ENCODE peak calls at places on chromosomes 16 and 17, in nine cellular contexts. A is HTR-8/SVneo, R is lower lobe of right lung, E is fibroblast of pulmonary artery, J is esophagus squamous epithelium, K is A549, M is cardiac fibroblast, U is M059J, L is choroid plexus epithelial cell. T is an unnamed sample.
A peak's percentile ranks its signal among the peaks of the same experiment; 100 is the strongest.

GRCh38 chr17:10155334-10156081 is 42.9 kb downstream of the GAS7 start:
- DNase-seq in A (no peak), R (no peak), E (no peak), J (no peak), K (no peak), M (peak; percentile 54), U (peak; percentile 16), L (peak; percentile 68), T (no peak)

GRCh38 chr16:56625943-56626654 is 518 bp downstream of the MT1E start:
- DNase-seq in A (no peak), R (no peak), E (peak; percentile 79), J (no peak), K (no peak), M (peak; percentile 87), U (peak; percentile 63), L (peak; percentile 83), T (no peak)

GRCh38 chr17:4433515-4434031 is at the start of gene SPNS3:
- DNase-seq in A (no peak), R (no peak), E (no peak), J (no peak), K (no peak), M (no peak), U (no peak), L (no peak), T (peak; percentile 52)

GRCh38 chr17:79921411-79922160 is 82.3 kb upstream of the CBX4 start:
- DNase-seq in A (no peak), R (no peak), E (no peak), J (no peak), K (no peak), M (no peak), U (no peak), L (no peak), T (peak; percentile 77)

GRCh38 chr16:58236831-58237230 is 38.9 kb upstream of the CSNK2A2 start:
- DNase-seq in A (no peak), R (no peak), E (no peak), J (no peak), K (no peak), M (no peak), U (no peak), L (no peak), T (no peak)

GRCh38 chr17:5651348-5651747 is 67.0 kb upstream of the NLRP1 start:
- DNase-seq in A (no peak), R (no peak), E (no peak), J (no peak), K (no peak), M (no peak), U (no peak), L (no peak), T (no peak)

GRCh38 chr17:40433551-40434384 is 9.5 kb upstream of the IGFBP4 start:
- DNase-seq in A (no peak), R (no peak), E (peak; percentile 36), J (no peak), K (no peak), M (peak; percentile 28), U (no peak), L (peak; percentile 31), T (no peak)

GRCh38 chr17:38326996-38327792 is 16.6 kb downstream of the GPR179 start:
- DNase-seq in A (no peak), R (no peak), E (peak; percentile 15), J (no peak), K (no peak), M (peak; percentile 30), U (no peak), L (peak; percentile 11), T (no peak)

GRCh38 chr17:59371426-59372099 is 40.1 kb downstream of the YPEL2 start:
- DNase-seq in A (no peak), R (no peak), E (peak; percentile 44), J (no peak), K (no peak), M (peak; percentile 54), U (no peak), L (peak; percentile 89), T (no peak)

GRCh38 chr16:10609410-10609774 is 29.0 kb upstream of the EMP2 start:
- DNase-seq in A (peak; percentile 66), R (no peak), E (peak; percentile 69), J (no peak), K (no peak), M (peak; percentile 70), U (peak; percentile 56), L (peak; percentile 68), T (no peak)

GRCh38 chr16:85075236-85075924 is 36.9 kb downstream of the CIBAR2 start:
- DNase-seq in A (no peak), R (no peak), E (no peak), J (no peak), K (no peak), M (no peak), U (no peak), L (peak; percentile 26), T (no peak)

GRCh38 chr16:80989801-80990200 is 16.9 kb downstream of the CMC2 start:
- DNase-seq in A (no peak), R (no peak), E (no peak), J (no peak), K (no peak), M (no peak), U (peak; percentile 29), L (no peak), T (no peak)

T was measured in GM12865.